ENCODE peak calls at places on chromosomes 5 and 9, in nine cellular contexts. A is GM06990, E is stomach, B is SJSA1, O is left ventricle myocardium inferior, R is brain microvascular endothelial cell, C is GM23248, K is heart left ventricle, S is fibroblast of lung. Q is an unnamed sample. For H3K27me3, the result is how much of the 10 kb centered on the place peaks cover.

GRCh38 chr5:160923927-160924705 is 72.1 kb upstream of the ATP10B start:
- DNase-seq in A (no peak), E (peak), B (no peak), O (no peak), R (no peak), C (no peak), K (no peak), S (no peak), Q (peak)

GRCh38 chr5:156331845-156332244 is 4.9 kb downstream of the SGCD start:
- DNase-seq in A (no peak), E (no peak), B (no peak), O (no peak), R (no peak), C (no peak), K (no peak), S (no peak), Q (no peak)

GRCh38 chr5:80607343-80607742 is 37.3 kb upstream of the ANKRD34B start:
- DNase-seq in A (no peak), E (no peak), B (no peak), O (no peak), R (no peak), C (no peak), K (no peak), S (no peak), Q (no peak)

GRCh38 chr9:37037137-37037743 is 3.2 kb upstream of the PAX5 start:
- DNase-seq in A (peak), E (no peak), B (no peak), O (no peak), R (no peak), C (no peak), K (no peak), S (no peak), Q (peak)

GRCh38 chr5:107698286-107698685 is 27.5 kb upstream of the EFNA5 start:
- DNase-seq in A (no peak), E (no peak), B (no peak), O (no peak), R (no peak), C (peak), K (no peak), S (peak), Q (no peak)

GRCh38 chr9:21801683-21802417 is 586 bp upstream of the MTAP start:
- DNase-seq in A (peak), E (peak), B (peak), O (peak), R (peak), C (peak), K (peak), S (peak), Q (peak)

GRCh38 chr9:121840838-121841760 is 189.7 kb downstream of the DAB2IP start:
- DNase-seq in A (no peak), E (peak), B (peak), O (no peak), R (no peak), C (no peak), K (no peak), S (no peak), Q (peak)

GRCh38 chr5:167730121-167730520 is 561.3 kb upstream of the WWC1 start:
- DNase-seq in A (no peak), E (no peak), B (peak), O (no peak), R (peak), C (peak), K (no peak), S (peak), Q (no peak)

GRCh38 chr5:32574540-32575175 is 10.7 kb upstream of the SUB1 start:
- DNase-seq in A (no peak), E (no peak), B (no peak), O (no peak), R (no peak), C (no peak), K (no peak), S (no peak), Q (no peak)

GRCh38 chr9:70135176-70135575 is 91.5 kb downstream of the MAMDC2 start:
- DNase-seq in A (no peak), E (no peak), B (no peak), O (no peak), R (no peak), C (peak), K (no peak), S (peak), Q (no peak)

GRCh38 chr5:154948313-154948712 is 7.4 kb downstream of the MRPL22 start:
- DNase-seq in A (no peak), E (no peak), B (no peak), O (no peak), R (no peak), C (no peak), K (no peak), S (no peak), Q (no peak)

GRCh38 chr5:73496984-73497457 is 1.2 kb upstream of the BTF3 start:
- DNase-seq in A (no peak), E (no peak), B (no peak), O (no peak), R (peak), C (peak), K (no peak), S (peak), Q (no peak)

GRCh38 chr5:10440367-10440990 is 1.2 kb upstream of the ROPN1L start:
- DNase-seq in A (no peak), E (no peak), B (no peak), O (no peak), R (no peak), C (no peak), K (no peak), S (no peak), Q (no peak)

GRCh38 chr5:174572591-174572990 is 151.8 kb upstream of the MSX2 start:
- DNase-seq in A (no peak), E (no peak), B (no peak), O (no peak), R (no peak), C (no peak), K (no peak), S (peak), Q (no peak)

GRCh38 chr5:1028481-1029269 is 20.1 kb downstream of the NKD2 start:
- DNase-seq in A (no peak), E (no peak), B (no peak), O (peak), R (no peak), C (no peak), K (no peak), S (no peak), Q (peak)

GRCh38 chr5:158483202-158483870 is 616.4 kb downstream of the EBF1 start:
- DNase-seq in A (no peak), E (no peak), B (no peak), O (no peak), R (no peak), C (no peak), K (no peak), S (no peak), Q (no peak)

GRCh38 chr5:93791520-93791972 is 50.1 kb upstream of the POU5F2 start:
- DNase-seq in A (no peak), E (no peak), B (no peak), O (no peak), R (peak), C (no peak), K (no peak), S (no peak), Q (no peak)

DNA sequence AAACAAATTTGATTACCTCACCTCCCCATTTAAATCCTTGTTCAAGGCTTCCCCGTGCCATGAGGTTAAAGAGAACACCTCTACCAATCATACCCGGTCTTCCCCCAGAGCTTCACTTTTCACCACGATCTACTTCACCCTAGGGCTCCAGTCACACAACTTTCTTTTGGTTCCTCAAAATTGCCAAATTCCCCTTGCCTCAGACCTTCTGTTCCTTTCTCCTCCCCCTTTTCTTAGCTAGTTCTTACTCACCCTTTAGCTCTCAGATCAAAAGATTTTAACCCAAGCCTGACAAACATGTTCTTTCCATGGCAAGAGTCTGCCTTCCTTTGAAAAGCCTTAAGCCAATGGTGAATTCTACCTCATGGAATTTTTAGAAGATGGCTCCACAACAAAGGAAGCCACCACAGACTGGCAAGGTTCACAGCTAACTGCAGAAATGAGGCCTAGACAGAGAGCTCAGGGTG is 56.7 kb downstream of the MAPKAP1 start:
- DNase-seq in A (peak), E (no peak), B (no peak), O (no peak), R (no peak), C (peak), K (no peak), S (peak), Q (no peak)
- H3K4me3 ChIP-seq in A (peak), E (no peak), B (no peak), O (no peak), R (no peak), C (peak), K (no peak), S (peak), Q (no peak)

GRCh38 chr9:114930063-114930812 is at the start of gene TNFSF8:
- DNase-seq in A (no peak), E (peak), B (no peak), O (no peak), R (no peak), C (no peak), K (peak), S (no peak), Q (peak)
- H3K27me3 ChIP-seq in A (under half), E (under half), B (under half), O (half or more), R (under half), C (under half), K (under half), S (under half), Q (under half)

GRCh38 chr5:141510850-141511718 is 22.2 kb downstream of the PCDHGC5 start:
- DNase-seq in A (peak), E (no peak), B (no peak), O (no peak), R (no peak), C (no peak), K (no peak), S (no peak), Q (peak)

GRCh38 chr5:141508440-141508807 is 19.5 kb downstream of the PCDHGC5 start:
- DNase-seq in A (peak), E (no peak), B (no peak), O (no peak), R (peak), C (peak), K (no peak), S (no peak), Q (peak)

GRCh38 chr5:141510160-141510559 is 21.3 kb downstream of the PCDHGC5 start:
- DNase-seq in A (peak), E (no peak), B (no peak), O (no peak), R (no peak), C (no peak), K (no peak), S (no peak), Q (peak)

GRCh38 chr5:141507387-141508091 is 18.7 kb downstream of the PCDHGC5 start:
- DNase-seq in A (peak), E (no peak), B (peak), O (peak), R (peak), C (peak), K (peak), S (peak), Q (peak)

DNA sequence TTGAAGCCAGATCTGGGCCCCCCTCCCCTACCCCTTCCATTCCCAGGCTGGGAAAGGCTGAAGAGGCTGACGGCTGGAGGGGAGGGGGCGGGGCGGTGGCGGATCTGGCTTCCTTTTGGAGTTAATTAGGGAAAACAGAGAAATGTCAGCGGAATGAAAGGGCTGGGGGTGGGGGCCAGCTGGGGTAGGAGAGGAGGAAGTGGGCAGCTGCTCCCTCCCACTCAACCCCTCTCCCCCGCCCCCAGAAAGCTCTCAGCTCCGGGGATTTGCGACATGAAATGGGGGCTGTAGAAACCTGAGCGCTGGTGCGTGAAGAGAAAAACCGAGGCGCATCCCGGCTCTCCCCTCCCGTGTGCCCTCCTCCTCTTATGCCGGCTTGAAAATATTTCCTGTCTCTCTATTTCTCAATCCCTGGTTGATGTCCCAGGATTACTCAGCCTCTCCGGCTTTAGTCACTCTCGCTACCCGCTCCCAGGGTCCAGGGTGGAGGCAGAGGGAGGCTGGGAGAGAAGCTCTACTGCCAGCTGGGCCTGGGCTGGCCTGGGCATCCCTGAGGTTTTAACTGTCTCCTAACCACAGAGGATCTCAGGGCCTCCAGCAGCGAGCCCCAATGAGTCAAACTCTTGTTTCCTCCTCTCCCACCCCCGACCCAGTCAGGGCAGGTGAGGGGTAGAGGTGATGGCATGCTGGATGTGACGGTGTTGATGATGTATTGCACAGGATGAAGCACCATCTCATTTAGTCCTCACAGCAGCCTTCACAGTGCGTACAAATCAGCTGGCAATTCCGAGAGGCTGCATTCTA is 20.1 kb downstream of the PCDHGC5 start:
- DNase-seq in A (peak), E (no peak), B (peak), O (peak), R (peak), C (peak), K (no peak), S (peak), Q (no peak)
- H3K4me3 ChIP-seq in A (peak), E (peak), B (no peak), O (peak), R (peak), C (peak), K (peak), S (peak), Q (peak)

GRCh38 chr5:55225346-55225745 is 1.8 kb downstream of the MCIDAS start:
- DNase-seq in A (no peak), E (no peak), B (no peak), O (no peak), R (no peak), C (no peak), K (no peak), S (no peak), Q (no peak)

GRCh38 chr5:55227738-55228430 is 769 bp upstream of the MCIDAS start:
- DNase-seq in A (no peak), E (no peak), B (no peak), O (no peak), R (no peak), C (no peak), K (no peak), S (no peak), Q (peak)

GRCh38 chr5:55226934-55227737 is at the start of gene MCIDAS:
- DNase-seq in A (peak), E (peak), B (peak), O (peak), R (no peak), C (peak), K (no peak), S (peak), Q (peak)

GRCh38 chr5:55223988-55224240 is 3.2 kb downstream of the MCIDAS start:
- DNase-seq in A (no peak), E (no peak), B (no peak), O (no peak), R (no peak), C (no peak), K (no peak), S (no peak), Q (no peak)

GRCh38 chr5:55226027-55226933 is 835 bp downstream of the MCIDAS start:
- DNase-seq in A (peak), E (peak), B (peak), O (no peak), R (no peak), C (peak), K (no peak), S (peak), Q (no peak)
- H3K27me3 ChIP-seq in A (under half), E (under half), B (under half), O (half or more), R (half or more), C (half or more), K (half or more), S (half or more), Q (under half)

DNA sequence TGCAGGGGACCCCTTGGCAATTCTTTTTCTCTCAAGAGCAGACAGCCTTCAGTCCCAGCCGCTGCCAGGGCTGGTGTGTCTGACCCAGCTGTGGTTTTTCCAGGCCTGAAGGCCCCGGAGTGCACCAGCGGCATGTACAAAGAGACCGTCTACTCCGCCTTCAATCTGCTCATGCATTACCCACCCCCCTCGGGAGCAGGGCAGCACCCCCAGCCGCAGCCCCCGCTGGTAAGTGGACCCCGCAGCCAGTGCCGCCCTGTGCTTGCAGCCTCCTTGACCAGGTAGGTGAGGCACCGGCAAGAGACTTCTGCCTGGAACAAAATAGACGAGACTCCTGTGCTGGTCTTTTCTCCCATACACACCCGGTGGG is 1.3 kb downstream of the TCF7 start:
- DNase-seq in A (no peak), E (peak), B (no peak), O (no peak), R (no peak), C (no peak), K (no peak), S (peak), Q (no peak)
- H3K4me3 ChIP-seq in A (peak), E (peak), B (peak), O (peak), R (peak), C (no peak), K (no peak), S (peak), Q (peak)

GRCh38 chr5:176875014-176875550 is 24.1 kb downstream of the HK3 start:
- DNase-seq in A (no peak), E (no peak), B (no peak), O (no peak), R (no peak), C (no peak), K (no peak), S (no peak), Q (no peak)
- H3K27me3 ChIP-seq in A (under half), E (under half), B (half or more), O (half or more), R (under half), C (under half), K (under half), S (under half), Q (under half)

GRCh38 chr5:143065185-143065584 is 295.0 kb downstream of the ARHGAP26 start:
- DNase-seq in A (no peak), E (no peak), B (no peak), O (no peak), R (peak), C (peak), K (no peak), S (peak), Q (no peak)
- H3K4me3 ChIP-seq in A (no peak), E (no peak), B (no peak), O (no peak), R (no peak), C (no peak), K (no peak), S (no peak), Q (no peak)

GRCh38 chr9:136014928-136015633 is 53.9 kb upstream of the UBAC1 start:
- DNase-seq in A (no peak), E (no peak), B (no peak), O (peak), R (no peak), C (no peak), K (peak), S (no peak), Q (no peak)
- H3K27me3 ChIP-seq in A (under half), E (under half), B (under half), O (under half), R (under half), C (under half), K (under half), S (under half), Q (under half)

GRCh38 chr5:76403713-76403962 is 553 bp downstream of the IQGAP2 start:
- DNase-seq in A (peak), E (no peak), B (no peak), O (no peak), R (no peak), C (no peak), K (peak), S (no peak), Q (no peak)
- H3K4me3 ChIP-seq in A (peak), E (peak), B (peak), O (peak), R (peak), C (no peak), K (peak), S (peak), Q (peak)